ENCODE peak calls at places on chromosomes 7 and 10, in four cellular contexts. A is HEK293T, H is HepG2, M is K562. K is an unnamed sample.

GRCh38 chr7:2030475-2031456 is 202.0 kb downstream of the MAD1L1 start:
- DNase-seq in A (no peak), H (no peak), M (peak), K (peak)

GRCh38 chr10:45673074-45673628 is 579 bp upstream of the ZFAND4 start:
- DNase-seq in A (no peak), H (peak), M (no peak), K (peak)

GRCh38 chr10:91354166-91354565 is 56.0 kb upstream of the HECTD2 start:
- DNase-seq in A (no peak), H (no peak), M (no peak), K (no peak)

GRCh38 chr7:34121366-34121765 is 216.0 kb downstream of the BMPER start:
- DNase-seq in A (no peak), H (no peak), M (no peak), K (no peak)

GRCh38 chr10:113775681-113776294 is 24.3 kb downstream of the PLEKHS1 start:
- DNase-seq in A (no peak), H (no peak), M (no peak), K (no peak)

GRCh38 chr10:107576746-107577145 is 412.2 kb upstream of the SORCS1 start:
- DNase-seq in A (no peak), H (no peak), M (no peak), K (no peak)

GRCh38 chr10:102479651-102480050 is 22.9 kb downstream of the ACTR1A start:
- DNase-seq in A (no peak), H (no peak), M (no peak), K (no peak)

GRCh38 chr10:114624941-114625780 is 32.9 kb downstream of the ABLIM1 start:
- DNase-seq in A (no peak), H (peak), M (no peak), K (no peak)

GRCh38 chr7:41431671-41432070 is 271.2 kb downstream of the INHBA start:
- DNase-seq in A (no peak), H (no peak), M (no peak), K (no peak)

GRCh38 chr7:18829518-18830252 is 287.8 kb downstream of the TWIST1 start:
- DNase-seq in A (no peak), H (no peak), M (no peak), K (no peak)

GRCh38 chr7:98727146-98727709 is 110.1 kb downstream of the NPTX2 start:
- DNase-seq in A (no peak), H (no peak), M (no peak), K (peak)

GRCh38 chr10:96863922-96864543 is 31.9 kb downstream of the LCOR start:
- DNase-seq in A (no peak), H (peak), M (peak), K (no peak)

GRCh38 chr7:131692131-131692960 is 135.9 kb upstream of the PODXL start:
- DNase-seq in A (peak), H (peak), M (peak), K (peak)

GRCh38 chr10:47371629-47372485 is 12.2 kb downstream of the ZNF488 start:
- DNase-seq in A (no peak), H (no peak), M (no peak), K (no peak)

GRCh38 chr10:86693289-86693688 is 25.0 kb downstream of the LDB3 start:
- DNase-seq in A (no peak), H (no peak), M (no peak), K (no peak)

DNA sequence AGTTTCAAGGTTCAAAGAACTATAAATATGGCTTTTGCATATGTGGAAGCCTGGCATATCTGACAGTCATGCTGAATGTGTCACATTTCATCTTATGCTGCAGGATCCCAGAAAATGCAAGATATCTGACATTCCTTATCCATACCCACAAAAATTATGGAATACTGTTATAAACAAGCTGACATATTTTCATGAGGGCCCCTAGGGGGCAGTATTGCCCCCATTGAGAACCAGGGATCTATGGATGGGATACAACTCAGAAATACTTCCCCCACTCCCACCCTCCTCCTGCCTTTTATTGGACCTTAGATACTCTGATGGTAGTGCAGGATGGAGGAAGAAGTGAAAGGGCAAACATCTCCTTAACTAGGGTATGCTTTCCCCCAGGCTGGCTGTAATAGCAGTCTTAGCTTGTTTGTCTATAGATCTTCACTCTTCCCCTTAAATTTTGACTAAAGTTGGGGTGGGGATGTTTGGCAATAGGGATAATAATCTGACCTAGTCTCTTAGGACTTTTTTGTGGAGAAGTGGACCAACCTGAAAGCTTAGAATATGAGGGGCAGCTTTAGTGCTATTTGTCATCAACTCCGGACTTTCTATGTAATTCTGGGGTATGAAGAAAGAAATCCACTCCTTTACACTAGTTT is 3.5 kb upstream of the GNGT1 start:
- DNase-seq in A (peak), H (peak), M (peak), K (no peak)
- TF ChIP-seq ELF4 in A (no peak), H (no peak), M (no peak), K (no peak)

GRCh38 chr10:15436696-15437095 is 65.6 kb upstream of the FAM171A1 start:
- DNase-seq in A (no peak), H (no peak), M (no peak), K (no peak)

GRCh38 chr10:15442056-15442455 is 71.0 kb upstream of the FAM171A1 start:
- DNase-seq in A (no peak), H (no peak), M (peak), K (no peak)

GRCh38 chr10:15439381-15439837 is 68.3 kb upstream of the FAM171A1 start:
- DNase-seq in A (peak), H (peak), M (peak), K (peak)

GRCh38 chr10:15444105-15445021 is 73.3 kb upstream of the FAM171A1 start:
- DNase-seq in A (no peak), H (no peak), M (no peak), K (no peak)

DNA sequence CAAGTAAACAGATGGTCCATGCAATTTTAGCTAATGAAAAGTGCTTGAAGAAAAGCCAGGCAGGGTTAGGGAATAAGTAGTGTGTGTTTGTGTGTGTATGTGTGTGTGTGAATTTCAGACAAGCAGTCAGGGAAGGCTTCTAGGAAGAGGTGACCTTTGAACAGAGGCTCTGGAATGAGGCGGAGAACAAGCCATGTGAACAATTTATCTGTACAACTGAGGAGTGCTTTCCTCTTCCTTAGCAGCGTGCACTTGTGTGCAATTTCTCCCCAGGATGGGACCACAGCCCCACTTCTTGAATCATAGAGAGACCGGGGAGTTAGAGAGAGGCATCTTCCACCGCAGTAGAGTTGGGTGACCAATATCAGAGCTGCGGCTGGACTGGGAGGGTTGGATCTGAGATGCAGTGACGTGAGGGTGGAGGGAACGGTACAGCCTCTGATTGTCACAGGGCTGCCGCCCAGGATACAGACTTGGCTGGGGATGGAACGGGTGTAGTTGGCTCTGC is 69.2 kb upstream of the FAM171A1 start:
- DNase-seq in A (no peak), H (no peak), M (peak), K (no peak)
- TF ChIP-seq ELF4 in A (no peak), H (no peak), M (no peak), K (no peak)

GRCh38 chr10:31929260-31929985 is 792 bp upstream of the ARHGAP12 start:
- DNase-seq in A (peak), H (peak), M (peak), K (peak)
- TF ChIP-seq ELF4 in A (peak), H (peak), M (no peak), K (no peak)

GRCh38 chr7:72153132-72153512 is 259.0 kb downstream of the CALN1 start:
- DNase-seq in A (no peak), H (no peak), M (no peak), K (no peak)

GRCh38 chr7:72152171-72153131 is 259.7 kb downstream of the CALN1 start:
- DNase-seq in A (no peak), H (peak), M (no peak), K (no peak)
- TF ChIP-seq ELF4 in A (no peak), H (no peak), M (no peak), K (no peak)

GRCh38 chr7:47266799-47267198 is 315.1 kb downstream of the TNS3 start:
- DNase-seq in A (no peak), H (peak), M (peak), K (no peak)
- TF ChIP-seq ELF4 in A (no peak), H (no peak), M (no peak), K (no peak)

DNA sequence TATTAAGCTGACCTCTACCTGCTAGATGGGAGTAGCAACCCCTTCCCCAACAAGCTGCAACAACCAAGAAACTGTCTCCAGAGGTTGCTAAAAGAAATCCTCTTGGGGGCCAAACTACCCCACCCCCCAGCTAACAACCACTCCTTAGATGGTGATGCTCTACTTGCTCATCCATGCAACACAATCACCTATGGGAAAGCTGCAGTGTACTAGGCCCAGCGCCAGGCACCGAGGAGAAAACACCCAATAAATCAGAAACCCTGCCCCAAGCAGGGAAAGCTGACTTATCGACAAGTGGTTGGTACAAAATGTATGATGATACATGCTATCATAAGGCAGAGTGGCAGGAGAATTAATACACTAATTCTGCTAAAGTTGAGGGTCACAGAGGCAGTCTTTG is 17.3 kb downstream of the SLC25A13 start:
- DNase-seq in A (no peak), H (no peak), M (no peak), K (no peak)
- TF ChIP-seq ELF4 in A (no peak), H (no peak), M (no peak), K (no peak)

GRCh38 chr10:84541289-84541637 is 212.9 kb downstream of the CCSER2 start:
- DNase-seq in A (peak), H (peak), M (peak), K (peak)
- TF ChIP-seq ELF4 in A (no peak), H (no peak), M (no peak), K (no peak)